ENCODE peak calls at places on chromosomes 13 and 19, in eight cellular contexts. E, V, L, R, A, K, Y and Z are unnamed samples.

GRCh38 chr19:10259162-10259905 is 7.3 kb downstream of the MRPL4 start:
- DNase-seq in E (peak), V (peak), L (peak), R (no peak), A (peak), K (peak), Y (peak), Z (peak)

GRCh38 chr19:18999896-19000620 is 33.3 kb downstream of the SUGP2 start:
- DNase-seq in E (no peak), V (no peak), L (no peak), R (no peak), A (peak), K (no peak), Y (no peak), Z (no peak)

GRCh38 chr13:89287381-89287780 is 1616.2 kb downstream of the SLITRK5 start:
- DNase-seq in E (no peak), V (no peak), L (no peak), R (no peak), A (no peak), K (no peak), Y (no peak), Z (no peak)

GRCh38 chr13:82912564-82912963 is 969.7 kb downstream of the SLITRK1 start:
- DNase-seq in E (no peak), V (no peak), L (no peak), R (no peak), A (no peak), K (no peak), Y (no peak), Z (no peak)

GRCh38 chr13:74132152-74132767 is 1.9 kb downstream of the KLF12 start:
- DNase-seq in E (peak), V (no peak), L (no peak), R (no peak), A (peak), K (peak), Y (peak), Z (peak)

GRCh38 chr13:83881031-83881727 is 1.1 kb downstream of the SLITRK1 start:
- DNase-seq in E (no peak), V (no peak), L (no peak), R (no peak), A (no peak), K (no peak), Y (no peak), Z (no peak)

GRCh38 chr13:96223231-96223630 is 133.3 kb downstream of the HS6ST3 start:
- DNase-seq in E (no peak), V (no peak), L (no peak), R (no peak), A (no peak), K (no peak), Y (no peak), Z (no peak)

GRCh38 chr13:95644611-95645052 is at the start of gene DZIP1:
- DNase-seq in E (no peak), V (peak), L (peak), R (peak), A (peak), K (peak), Y (peak), Z (peak)

GRCh38 chr13:27638521-27638920 is 16.8 kb downstream of the POLR1D start:
- DNase-seq in E (no peak), V (no peak), L (no peak), R (no peak), A (peak), K (peak), Y (no peak), Z (no peak)

GRCh38 chr19:45405435-45406164 is 731 bp upstream of the PPP1R13L start:
- DNase-seq in E (peak), V (peak), L (peak), R (peak), A (peak), K (peak), Y (peak), Z (peak)

GRCh38 chr19:49499030-49499670 is 2.9 kb downstream of the RPS11 start:
- DNase-seq in E (no peak), V (no peak), L (no peak), R (no peak), A (no peak), K (no peak), Y (peak), Z (no peak)